ENCODE peak calls at places on chromosomes 13 and 19, in eight cellular contexts. O, M, W, V, J, Q, T and R are unnamed samples.
A peak's percentile ranks its signal among the peaks of the same experiment; 100 is the strongest.

GRCh38 chr13:44904982-44905381 is 84.3 kb downstream of the NUFIP1 start:
- DNase-seq in T (peak; percentile 85), O (peak; percentile 39), J (peak; percentile 39), V (peak; percentile 97), Q (no peak), M (no peak), W (no peak), R (peak; percentile 93)

GRCh38 chr13:75762066-75762937 is 126.2 kb downstream of the LMO7 start:
- DNase-seq in T (no peak), V (no peak), O (peak; percentile 36), W (no peak), M (peak; percentile 82), J (no peak), Q (no peak), R (no peak)

GRCh38 chr13:65456150-65456912 is 1773.8 kb downstream of the PCDH9 start:
- DNase-seq in Q (no peak), O (no peak), J (no peak), V (peak; percentile 6), T (no peak), W (no peak), M (no peak), R (no peak)

GRCh38 chr13:77372275-77372674 is 45.4 kb upstream of the MYCBP2 start:
- DNase-seq in M (no peak), O (no peak), W (no peak), T (no peak), J (no peak), Q (no peak), V (no peak), R (no peak)

GRCh38 chr19:2719910-2720776 is 1.0 kb downstream of the DIRAS1 start:
- DNase-seq in O (no peak), V (peak; percentile 5), Q (no peak), T (peak; percentile 64), J (no peak), W (no peak), M (no peak), R (no peak)

GRCh38 chr19:38023245-38023644 is 116.2 kb downstream of the SIPA1L3 start:
- DNase-seq in W (no peak), J (no peak), V (peak; percentile 66), M (no peak), T (no peak), Q (no peak), O (no peak), R (no peak)

GRCh38 chr13:91046715-91047327 is 300.7 kb upstream of the MIR17HG start:
- DNase-seq in W (no peak), M (no peak), T (no peak), V (no peak), Q (no peak), J (no peak), O (no peak), R (no peak)

GRCh38 chr19:6044056-6044805 is 66.1 kb downstream of the RFX2 start:
- DNase-seq in J (no peak), Q (no peak), T (no peak), W (no peak), M (no peak), O (no peak), V (no peak), R (no peak)

GRCh38 chr19:29845576-29846176 is 33.9 kb downstream of the CCNE1 start:
- DNase-seq in W (no peak), T (no peak), V (peak; percentile 26), J (peak; percentile 44), O (peak; percentile 67), Q (no peak), M (peak; percentile 54), R (no peak)

GRCh38 chr13:55571237-55571867 is 1569.4 kb upstream of the PRR20A start:
- DNase-seq in M (no peak), J (no peak), V (no peak), T (no peak), O (no peak), W (no peak), Q (no peak), R (no peak)

GRCh38 chr13:55437162-55437561 is 1703.6 kb upstream of the PRR20A start:
- DNase-seq in J (no peak), O (no peak), V (no peak), W (no peak), Q (no peak), M (no peak), T (no peak), R (no peak)

GRCh38 chr19:12840091-12841079 is 2.1 kb downstream of the MAST1 start:
- DNase-seq in T (no peak), O (peak; percentile 91), M (peak; percentile 76), J (peak; percentile 85), V (peak; percentile 84), W (peak; percentile 44), Q (no peak), R (no peak)

GRCh38 chr13:44237276-44237767 is 136.3 kb upstream of the SERP2 start:
- DNase-seq in T (peak; percentile 92), O (peak; percentile 35), M (peak; percentile 82), V (peak; percentile 98), J (peak; percentile 88), W (peak; percentile 56), Q (peak; percentile 64), R (peak; percentile 89)

GRCh38 chr13:99040536-99041141 is 62.8 kb upstream of the DOCK9 start:
- DNase-seq in T (no peak), O (no peak), J (no peak), W (no peak), M (no peak), V (no peak), Q (no peak), R (no peak)

GRCh38 chr19:45526143-45526542 is 18.9 kb downstream of the VASP start:
- DNase-seq in T (peak; percentile 83), J (peak; percentile 88), Q (no peak), V (peak; percentile 53), O (peak; percentile 73), W (peak; percentile 65), M (no peak), R (no peak)

DNA sequence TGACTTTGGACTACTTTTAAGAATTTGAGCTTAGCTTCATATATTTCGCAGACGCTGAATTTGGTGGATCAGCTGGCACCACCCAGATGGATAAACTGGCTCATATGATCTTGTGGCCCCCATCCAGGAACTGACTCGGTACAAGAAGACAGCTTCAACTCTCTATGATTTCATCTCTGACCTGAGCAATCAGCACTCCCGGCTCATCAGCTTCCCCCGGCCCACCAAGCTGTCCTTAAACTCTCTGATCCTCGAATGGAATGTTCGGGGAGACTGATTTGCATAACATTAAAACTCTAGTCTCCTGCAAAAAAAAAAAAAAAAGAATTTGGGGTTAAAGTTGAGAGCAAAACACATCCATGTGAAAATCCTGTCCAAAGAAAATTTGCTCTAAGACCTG is 71.4 kb upstream of the IRS2 start:
- DNase-seq in T (no peak), M (no peak), Q (no peak), O (no peak), W (no peak), J (no peak), V (no peak), R (no peak)
- TF ChIP-seq CTCF in T (no peak), M (no peak), Q (no peak), O (no peak), W (no peak), J (no peak), V (no peak), R (no peak)

GRCh38 chr13:33352520-33352919 is 67.0 kb upstream of the STARD13 start:
- DNase-seq in O (no peak), T (no peak), M (no peak), W (no peak), Q (no peak), J (peak; percentile 12), V (no peak), R (no peak)

GRCh38 chr13:33352023-33352422 is 66.5 kb upstream of the STARD13 start:
- DNase-seq in V (no peak), J (no peak), W (no peak), T (no peak), Q (no peak), M (no peak), O (no peak), R (no peak)

GRCh38 chr13:33353210-33353609 is 67.7 kb upstream of the STARD13 start:
- DNase-seq in Q (peak; percentile 65), V (no peak), M (peak; percentile 56), T (peak; percentile 78), O (peak; percentile 51), W (peak; percentile 48), J (peak; percentile 74), R (no peak)

GRCh38 chr13:33353646-33354045 is 68.1 kb upstream of the STARD13 start:
- DNase-seq in J (no peak), W (no peak), M (no peak), O (no peak), V (no peak), T (no peak), Q (no peak), R (no peak)

DNA sequence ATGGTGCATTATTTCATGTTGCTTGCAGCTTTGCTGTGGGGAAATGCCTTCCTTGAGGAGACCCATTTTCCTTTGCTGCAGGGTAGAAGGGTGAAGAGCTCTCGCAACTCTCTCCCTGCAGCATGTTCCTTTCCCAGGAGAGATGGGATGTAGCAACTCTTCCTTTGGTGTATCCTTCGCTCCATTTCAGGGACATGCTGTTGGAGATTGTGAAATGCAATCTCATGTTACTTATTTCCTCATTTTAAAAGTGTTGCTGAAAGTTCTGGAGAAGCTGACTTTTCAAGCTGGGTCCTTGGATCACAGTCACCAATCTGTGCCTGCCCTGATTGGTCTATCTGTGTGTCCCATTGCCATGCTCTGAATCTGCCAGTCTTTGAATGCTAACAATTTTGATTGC is 69.9 kb upstream of the STARD13 start:
- DNase-seq in T (peak; percentile 71), W (no peak), J (peak; percentile 73), Q (no peak), V (no peak), M (no peak), O (no peak), R (peak; percentile 52)
- H3K4me3 ChIP-seq in T (no peak overlapping the region), W (no peak overlapping the region), J (no peak overlapping the region), Q (no peak overlapping the region), V (no peak overlapping the region), M (no peak overlapping the region), O (no peak overlapping the region), R (no peak overlapping the region)

GRCh38 chr19:52343548-52343947 is 7.5 kb downstream of the ZNF610 start:
- DNase-seq in V (peak; percentile 2), Q (no peak), W (no peak), O (peak; percentile 25), M (peak; percentile 45), T (peak; percentile 65), J (peak; percentile 80), R (no peak)
- TF ChIP-seq CTCF in V (peak; percentile 56), Q (peak; percentile 52), W (peak; percentile 42), O (no peak), M (peak; percentile 24), T (no peak), J (peak; percentile 55), R (peak; percentile 48)

GRCh38 chr19:16850133-16850532 is 20.9 kb downstream of the SIN3B start:
- DNase-seq in Q (no peak), J (no peak), V (no peak), M (no peak), O (no peak), T (no peak), W (no peak), R (no peak)
- H3K4me3 ChIP-seq in Q (no peak overlapping the region), J (no peak overlapping the region), V (no peak overlapping the region), M (no peak overlapping the region), O (no peak overlapping the region), T (no peak overlapping the region), W (no peak overlapping the region), R (no peak overlapping the region)